ENCODE peak calls at places on chromosomes 4 and X, in five cellular contexts. C, X, B, O and Y are unnamed samples.

GRCh38 chr4:1496116-1496642 is 89.9 kb upstream of the NKX1-1 start:
- DNase-seq in O (no peak), B (no peak), C (no peak), X (no peak), Y (no peak)

GRCh38 chr4:10460313-10461047 is 3.3 kb upstream of the ZNF518B start:
- DNase-seq in B (no peak), O (no peak), X (no peak), C (no peak), Y (no peak)

GRCh38 chr4:23889814-23890269 is at the start of gene PPARGC1A:
- DNase-seq in B (peak; percentile 17), C (peak; percentile 26), O (no peak), X (peak; percentile 68), Y (no peak)

GRCh38 chrX:16745659-16746058 is 26.2 kb downstream of the SYAP1 start:
- DNase-seq in X (no peak), B (no peak), C (no peak), O (no peak), Y (no peak)

GRCh38 chr4:6470502-6471302 is 1.7 kb downstream of the PPP2R2C start:
- DNase-seq in C (peak; percentile 53), B (peak; percentile 4), O (no peak), X (peak; percentile 41), Y (peak; percentile 32)

GRCh38 chr4:82780398-82781231 is 18.0 kb downstream of the SCD5 start:
- DNase-seq in B (peak; percentile 90), C (no peak), O (no peak), X (peak; percentile 76), Y (peak; percentile 57)

GRCh38 chr4:48388504-48389154 is 47.3 kb downstream of the SLAIN2 start:
- DNase-seq in C (no peak), X (peak; percentile 44), O (no peak), B (peak; percentile 22), Y (peak; percentile 37)

GRCh38 chrX:141760761-141761160 is 62.2 kb upstream of the SPANXD start:
- DNase-seq in O (no peak), B (peak; percentile 21), X (no peak), C (no peak), Y (no peak)

GRCh38 chr4:142168181-142168580 is 531.8 kb downstream of the IL15 start:
- DNase-seq in C (no peak), X (no peak), O (no peak), B (no peak), Y (peak; percentile 6)

GRCh38 chr4:13528823-13529129 is 15.5 kb downstream of the NKX3-2 start:
- DNase-seq in O (no peak), B (no peak), X (no peak), C (no peak), Y (no peak)

GRCh38 chrX:8273451-8273894 is 102.4 kb upstream of the VCX2 start:
- DNase-seq in C (no peak), O (no peak), B (peak; percentile 7), X (no peak), Y (no peak)

GRCh38 chr4:10066704-10067651 is 45.7 kb upstream of the SLC2A9 start:
- DNase-seq in O (no peak), C (no peak), B (no peak), X (no peak), Y (no peak)

GRCh38 chr4:2494992-2495391 is 26.1 kb downstream of the RNF4 start:
- DNase-seq in B (no peak), X (peak; percentile 44), C (no peak), O (no peak), Y (peak; percentile 35)

GRCh38 chr4:165464813-165465381 is 86.1 kb downstream of the CPE start:
- DNase-seq in C (peak; percentile 52), B (peak; percentile 58), X (peak; percentile 71), O (no peak), Y (peak; percentile 80)

GRCh38 chr4:25861422-25861926 is 1.3 kb downstream of the SEL1L3 start:
- DNase-seq in C (peak; percentile 58), O (no peak), X (peak; percentile 64), B (peak; percentile 48), Y (peak; percentile 82)

GRCh38 chr4:646460-646859 is 21.1 kb downstream of the PDE6B start:
- DNase-seq in O (no peak), B (no peak), X (no peak), C (no peak), Y (no peak)

GRCh38 chrX:78759081-78759480 is 11.6 kb downstream of the LPAR4 start:
- DNase-seq in O (no peak), B (no peak), C (no peak), X (no peak), Y (no peak)

GRCh38 chrX:18348047-18348446 is 6.4 kb downstream of the SCML2 start:
- DNase-seq in C (no peak), O (no peak), X (no peak), B (no peak), Y (no peak)

GRCh38 chr4:40038972-40039371 is 17.7 kb upstream of the N4BP2 start:
- DNase-seq in X (no peak), B (peak; percentile 6), C (no peak), O (no peak), Y (peak; percentile 5)

GRCh38 chr4:85681194-85681803 is 206.3 kb downstream of the ARHGAP24 start:
- DNase-seq in C (peak; percentile 2), O (peak; percentile 53), B (peak; percentile 98), X (peak; percentile 95), Y (peak; percentile 99)

GRCh38 chr4:74317616-74318256 is 9.5 kb downstream of the EPGN start:
- DNase-seq in C (no peak), X (peak; percentile 69), B (no peak), O (no peak), Y (peak; percentile 67)

GRCh38 chrX:63530654-63531053 is 179.5 kb upstream of the SPIN4 start:
- DNase-seq in X (no peak), O (no peak), C (no peak), B (no peak), Y (no peak)

GRCh38 chr4:111631157-111631999 is 513.9 kb upstream of the FAM241A start:
- DNase-seq in C (peak; percentile 15), B (peak; percentile 36), X (peak; percentile 34), O (no peak), Y (peak; percentile 43)

GRCh38 chr4:40897557-40898203 is 147.9 kb downstream of the NSUN7 start:
- DNase-seq in X (peak; percentile 70), B (peak; percentile 58), O (peak; percentile 30), C (peak; percentile 77), Y (peak; percentile 57)

GRCh38 chr4:38889143-38889542 is 21.5 kb downstream of the FAM114A1 start:
- DNase-seq in C (peak; percentile 37), X (peak; percentile 78), O (no peak), B (peak; percentile 85), Y (peak; percentile 84)

GRCh38 chr4:177487977-177488376 is 45.7 kb upstream of the AGA start:
- DNase-seq in B (no peak), C (no peak), O (no peak), X (no peak), Y (no peak)

GRCh38 chrX:23127586-23127985 is 127.8 kb downstream of the DDX53 start:
- DNase-seq in C (no peak), X (no peak), B (no peak), O (no peak), Y (no peak)

GRCh38 chrX:13472975-13473665 is 96.3 kb upstream of the EGFL6 start:
- DNase-seq in X (peak; percentile 60), B (no peak), O (no peak), C (no peak), Y (peak; percentile 32)

GRCh38 chr4:152936446-152937279 is 540 bp downstream of the FHDC1 start:
- DNase-seq in C (peak; percentile 14), X (no peak), O (no peak), B (no peak), Y (peak; percentile 12)

GRCh38 chr4:137545461-137545861 is 13.2 kb upstream of the PCDH18 start:
- DNase-seq in O (no peak), X (peak; percentile 75), B (peak; percentile 72), C (no peak), Y (peak; percentile 87)
- TF ChIP-seq CTCF in O (peak; percentile 11), X (peak; percentile 7), B (no peak), C (no peak), Y (no peak)

DNA sequence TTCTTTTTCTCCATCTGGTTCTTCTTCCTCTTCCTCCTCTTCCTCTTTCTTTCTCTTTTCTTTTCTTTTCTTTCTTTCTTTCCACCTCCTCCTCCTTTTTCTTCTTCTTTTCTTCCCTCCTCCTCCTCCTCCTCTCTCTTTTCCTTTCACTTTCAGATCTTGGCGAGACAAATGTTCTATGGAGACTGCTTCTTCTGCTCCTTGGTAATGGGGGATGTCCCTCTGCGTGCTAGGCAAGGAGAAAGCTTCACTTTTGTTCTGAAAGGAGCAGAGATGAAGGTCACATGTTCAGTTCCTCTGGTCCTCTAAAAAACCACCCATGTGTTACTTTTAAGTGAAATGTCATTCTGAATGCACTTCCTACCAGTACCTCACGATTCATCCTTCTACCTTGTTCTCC is 33.2 kb downstream of the NBDY start:
- DNase-seq in X (no peak), B (no peak), O (no peak), C (no peak), Y (no peak)
- H3K4me3 ChIP-seq in X (no peak overlapping the region), B (no peak overlapping the region), O (no peak overlapping the region), C (no peak overlapping the region), Y (no peak overlapping the region)

DNA sequence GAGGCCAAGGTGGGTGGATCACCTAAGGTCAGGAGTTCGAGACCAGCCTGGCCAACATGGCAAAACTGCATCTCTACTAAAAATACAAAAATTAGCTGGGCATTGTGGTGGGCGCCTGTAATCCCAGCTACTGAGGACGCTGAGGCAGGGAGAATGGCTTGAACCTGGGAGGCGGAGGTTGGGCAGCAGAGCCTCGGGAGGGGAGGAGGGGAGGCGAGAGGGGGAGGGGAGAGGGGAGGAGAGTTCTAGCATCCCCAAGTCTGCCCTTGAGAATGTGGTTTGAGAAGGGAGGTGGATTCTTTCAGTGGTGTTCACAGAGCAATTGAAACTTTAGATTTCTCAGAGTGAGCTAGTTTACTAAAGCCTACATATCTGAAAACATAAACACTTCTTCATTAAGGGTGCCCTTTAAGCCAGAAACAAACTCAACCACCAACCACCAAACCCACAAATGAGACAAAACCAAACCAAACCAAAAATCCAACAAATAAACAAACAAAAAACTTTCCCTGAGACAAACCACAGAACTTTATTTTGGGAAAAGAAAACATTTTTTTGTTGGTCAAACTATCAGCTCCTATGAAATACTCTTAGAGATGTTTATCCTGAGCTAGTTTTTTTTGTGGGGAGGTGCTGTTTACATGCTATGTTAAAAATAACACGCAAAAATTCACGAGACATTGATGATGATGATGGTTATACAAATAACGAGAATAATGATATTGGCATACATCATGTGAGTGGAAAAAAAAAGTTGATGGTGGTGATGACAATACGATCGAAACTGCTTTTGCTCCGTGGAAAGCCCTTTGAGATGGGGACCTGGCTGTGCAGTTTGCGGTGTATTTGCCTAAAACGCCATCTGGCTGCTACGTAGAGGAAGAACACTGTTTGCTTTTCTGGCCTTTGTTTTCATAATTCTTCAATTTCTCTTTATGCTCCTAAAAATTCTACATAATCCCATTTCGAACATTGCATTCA is 98.2 kb upstream of the PRKX start:
- DNase-seq in X (peak; percentile 65), O (no peak), B (peak; percentile 56), C (peak; percentile 54), Y (peak; percentile 72)
- TF ChIP-seq CTCF in X (peak; percentile 47), O (no peak), B (peak; percentile 74), C (peak; percentile 49), Y (peak; percentile 77)

DNA sequence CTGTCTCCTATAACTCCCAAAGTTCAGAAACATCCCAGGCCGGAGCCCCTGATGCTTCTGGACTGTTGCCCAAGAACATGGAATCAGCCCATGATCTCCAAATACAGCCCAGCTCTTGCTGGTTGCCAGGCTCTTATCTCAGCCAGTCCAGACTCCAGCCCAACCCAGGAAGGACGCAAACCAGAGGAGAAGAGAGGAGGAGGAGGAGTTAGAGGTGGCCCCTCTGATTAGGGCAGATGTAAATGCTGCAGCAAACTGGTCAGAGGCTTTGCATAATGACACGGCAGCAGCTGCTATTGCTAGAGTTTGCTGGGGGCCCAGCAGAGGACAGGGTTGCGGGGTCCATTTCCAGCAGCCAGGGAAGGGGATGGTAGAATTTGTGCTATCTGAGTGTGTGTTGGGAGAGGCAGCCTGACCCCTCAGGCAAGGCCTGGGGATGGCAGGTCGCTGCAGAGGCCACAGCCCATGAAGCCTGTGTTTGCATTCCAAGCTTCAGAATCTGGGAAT is 4.2 kb upstream of the OTUD5 start:
- DNase-seq in C (no peak), B (no peak), O (no peak), X (peak; percentile 88), Y (peak; percentile 77)
- H3K4me3 ChIP-seq in C (no peak overlapping the region), B (no peak overlapping the region), O (no peak overlapping the region), X (no peak overlapping the region), Y (no peak overlapping the region)